ENCODE peak calls at places on chromosomes 4 and X, in five cellular contexts. V, X, K, T and O are unnamed samples.

GRCh38 chrX:148530464-148531077 is 30.2 kb downstream of the AFF2 start:
- DNase-seq in V (no peak), X (no peak), K (peak; percentile 55), T (peak; percentile 10), O (peak; percentile 10)

GRCh38 chr4:47106561-47106960 is 75.2 kb downstream of the GABRB1 start:
- DNase-seq in V (no peak), X (no peak), K (no peak), T (no peak), O (peak; percentile 23)

GRCh38 chr4:79661196-79661595 is 253.2 kb upstream of the GK2 start:
- DNase-seq in V (no peak), X (no peak), K (no peak), T (no peak), O (peak; percentile 61)

GRCh38 chr4:150909116-150909515 is 106.0 kb downstream of the LRBA start:
- DNase-seq in V (no peak), X (no peak), K (no peak), T (no peak), O (no peak)

GRCh38 chrX:136779346-136779781 is 1.4 kb downstream of the ARHGEF6 start:
- DNase-seq in V (no peak), X (no peak), K (peak; percentile 59), T (no peak), O (no peak)

GRCh38 chr4:16646459-16646858 is 252.0 kb downstream of the LDB2 start:
- DNase-seq in V (no peak), X (no peak), K (no peak), T (no peak), O (no peak)

GRCh38 chrX:104351173-104351769 is 96.5 kb upstream of the ESX1 start:
- DNase-seq in V (no peak), X (no peak), K (no peak), T (peak; percentile 65), O (peak; percentile 90)

GRCh38 chr4:183987987-183988392 is 82.9 kb downstream of the STOX2 start:
- DNase-seq in V (peak; percentile 73), X (peak; percentile 7), K (no peak), T (peak; percentile 55), O (peak; percentile 96)

GRCh38 chr4:150960818-150961217 is 54.3 kb downstream of the LRBA start:
- DNase-seq in V (no peak), X (peak; percentile 35), K (peak; percentile 21), T (peak; percentile 46), O (peak; percentile 51)

GRCh38 chrX:2264179-2265030 is 236.4 kb downstream of the DHRSX start:
- DNase-seq in V (no peak), X (no peak), K (peak; percentile 23), T (no peak), O (no peak)

GRCh38 chrX:134526399-134526798 is 66.4 kb downstream of the HPRT1 start:
- DNase-seq in V (no peak), X (no peak), K (no peak), T (no peak), O (no peak)

GRCh38 chr4:15684498-15684897 is 2.9 kb downstream of the FAM200B start:
- DNase-seq in V (no peak), X (no peak), K (no peak), T (no peak), O (no peak)

GRCh38 chrX:120522820-120523219 is 37.9 kb downstream of the CUL4B start:
- DNase-seq in V (no peak), X (no peak), K (no peak), T (no peak), O (no peak)
- TF ChIP-seq CTCF in V (no peak), X (no peak), K (peak; percentile 28), T (no peak), O (no peak)

GRCh38 chr4:78370625-78371372 is 180.8 kb upstream of the ANXA3 start:
- DNase-seq in V (no peak), X (no peak), K (no peak), T (no peak), O (peak; percentile 86)

GRCh38 chr4:78377555-78377954 is 174.0 kb upstream of the ANXA3 start:
- DNase-seq in V (no peak), X (no peak), K (no peak), T (no peak), O (no peak)

GRCh38 chr4:78369691-78370090 is 181.9 kb upstream of the ANXA3 start:
- DNase-seq in V (no peak), X (no peak), K (no peak), T (no peak), O (peak; percentile 80)

DNA sequence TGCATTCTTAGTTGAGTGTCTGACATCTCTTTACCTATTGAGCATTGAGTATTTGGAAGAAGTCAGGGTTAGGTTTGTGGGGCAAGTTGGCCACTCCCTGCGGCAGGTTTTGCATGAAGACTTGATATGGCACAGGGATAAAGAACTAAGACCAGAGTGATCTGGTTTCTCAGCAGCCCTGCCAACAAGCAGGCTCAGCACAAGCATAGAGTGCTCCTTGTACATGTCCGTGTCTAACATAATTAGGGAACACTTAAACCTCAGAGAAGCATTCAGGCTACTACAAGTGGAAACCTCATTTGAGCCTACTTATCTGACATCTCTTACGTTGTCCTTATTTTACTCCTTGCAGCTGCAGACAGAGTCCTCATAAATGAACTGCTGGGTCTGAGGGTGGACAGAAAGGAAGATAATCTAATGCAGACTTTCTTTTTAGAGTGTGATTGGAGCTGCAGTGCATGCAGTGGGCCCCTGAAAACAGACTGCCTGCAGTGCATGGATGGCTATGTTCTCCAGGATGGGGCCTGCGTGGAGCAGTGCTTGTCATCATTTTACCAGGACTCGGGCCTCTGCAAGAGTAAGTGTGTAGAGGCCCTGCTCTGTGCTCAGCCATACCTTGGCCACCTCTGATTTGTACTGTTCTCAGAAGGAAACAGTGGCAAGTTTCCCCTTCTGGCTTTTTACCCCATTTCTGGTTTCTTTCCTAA is 179.1 kb upstream of the ANXA3 start:
- DNase-seq in V (peak; percentile 77), X (no peak), K (no peak), T (no peak), O (no peak)
- H3K36me3 ChIP-seq in V (no peaks in the 10 kb centered on the region), X (peaks cover 27% of the 10 kb centered on the region), K (no peaks in the 10 kb centered on the region), T (no peaks in the 10 kb centered on the region), O (no peaks in the 10 kb centered on the region)

GRCh38 chr4:173171098-173171497 is 2.5 kb downstream of the GALNT7 start:
- DNase-seq in V (peak; percentile 25), X (peak; percentile 2), K (peak; percentile 36), T (peak; percentile 46), O (peak; percentile 62)
- TF ChIP-seq CTCF in V (peak; percentile 43), X (no peak), K (peak; percentile 54), T (no peak), O (peak; percentile 45)

GRCh38 chrX:41092776-41093175 is 7.5 kb downstream of the USP9X start:
- DNase-seq in V (no peak), X (no peak), K (no peak), T (no peak), O (no peak)
- H3K36me3 ChIP-seq in V (no peaks in the 10 kb centered on the region), X (no peaks in the 10 kb centered on the region), K (peaks cover 59% of the 10 kb centered on the region), T (no peaks in the 10 kb centered on the region), O (no peaks in the 10 kb centered on the region)

GRCh38 chr4:102441978-102442890 is 58.9 kb upstream of the NFKB1 start:
- DNase-seq in V (no peak), X (peak; percentile 90), K (no peak), T (no peak), O (no peak)

GRCh38 chr4:102440498-102440897 is 60.7 kb upstream of the NFKB1 start:
- DNase-seq in V (no peak), X (no peak), K (no peak), T (no peak), O (no peak)

GRCh38 chr4:102447413-102447812 is 53.7 kb upstream of the NFKB1 start:
- DNase-seq in V (no peak), X (no peak), K (no peak), T (no peak), O (no peak)

GRCh38 chr4:102449751-102450352 is 51.3 kb upstream of the NFKB1 start:
- DNase-seq in V (peak; percentile 75), X (peak; percentile 65), K (peak; percentile 68), T (peak; percentile 74), O (peak; percentile 66)

GRCh38 chr4:102445213-102445612 is 55.9 kb upstream of the NFKB1 start:
- DNase-seq in V (no peak), X (no peak), K (no peak), T (no peak), O (no peak)
- TF ChIP-seq CTCF in V (no peak), X (no peak), K (no peak), T (no peak), O (no peak)

GRCh38 chr4:895596-895995 is 36.5 kb downstream of the GAK start:
- DNase-seq in V (no peak), X (no peak), K (no peak), T (no peak), O (no peak)
- H3K36me3 ChIP-seq in V (no peaks in the 10 kb centered on the region), X (peaks cover 15% of the 10 kb centered on the region), K (peaks cover 37% of the 10 kb centered on the region), T (no peaks in the 10 kb centered on the region), O (peaks cover 38% of the 10 kb centered on the region)

GRCh38 chrX:47093248-47093647 is 15.0 kb downstream of the RGN start:
- DNase-seq in V (peak; percentile 39), X (no peak), K (peak; percentile 52), T (peak; percentile 26), O (peak; percentile 15)
- TF ChIP-seq CTCF in V (peak; percentile 41), X (peak; percentile 47), K (peak; percentile 77), T (no peak), O (no peak)

GRCh38 chr4:70915048-70915815 is 13.1 kb downstream of the MOB1B start:
- DNase-seq in V (no peak), X (no peak), K (no peak), T (no peak), O (peak; percentile 68)

GRCh38 chr4:70914631-70915030 is 12.5 kb downstream of the MOB1B start:
- DNase-seq in V (no peak), X (no peak), K (no peak), T (no peak), O (no peak)

GRCh38 chr4:70920592-70920991 is 18.4 kb downstream of the MOB1B start:
- DNase-seq in V (no peak), X (no peak), K (peak; percentile 35), T (no peak), O (no peak)

GRCh38 chr4:70913947-70914445 is 11.8 kb downstream of the MOB1B start:
- DNase-seq in V (no peak), X (no peak), K (no peak), T (no peak), O (peak; percentile 24)

DNA sequence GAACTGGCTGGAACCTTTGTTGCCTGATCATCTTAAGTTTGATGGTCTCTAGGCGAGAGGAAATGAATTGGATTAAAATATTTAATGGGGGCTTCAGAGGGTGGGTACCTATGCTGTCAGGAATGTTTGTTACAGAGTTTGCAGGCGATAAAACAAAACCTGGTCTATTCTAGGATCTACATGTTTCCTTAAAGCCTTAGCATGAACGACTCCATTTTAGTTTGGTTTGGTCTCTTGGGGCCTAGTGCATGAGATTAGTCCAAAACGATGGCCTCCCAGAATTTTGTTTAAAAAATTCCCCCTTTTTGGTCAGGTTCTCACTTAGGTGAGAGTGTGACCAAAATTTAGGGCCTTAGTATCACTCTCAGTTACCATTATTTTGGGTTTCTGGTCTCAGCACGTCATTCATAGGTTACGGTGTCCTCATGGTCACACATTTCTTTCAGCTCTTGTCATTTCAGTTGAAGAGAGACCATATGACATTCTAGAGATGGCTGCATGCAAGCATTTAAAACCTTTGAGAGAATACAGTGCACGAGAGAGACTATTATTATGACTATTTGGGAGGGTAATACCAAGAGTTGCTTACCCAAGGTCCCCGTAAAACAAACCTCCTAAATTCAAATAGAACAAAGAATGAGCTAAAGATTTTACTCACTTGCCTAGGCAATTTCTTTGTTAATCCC is 13.8 kb downstream of the MOB1B start:
- DNase-seq in V (no peak), X (no peak), K (no peak), T (no peak), O (no peak)
- H3K36me3 ChIP-seq in V (no peaks in the 10 kb centered on the region), X (no peaks in the 10 kb centered on the region), K (peaks cover 52% of the 10 kb centered on the region), T (no peaks in the 10 kb centered on the region), O (no peaks in the 10 kb centered on the region)